ENCODE peak calls at places on chromosomes 13 and 19, in five cellular contexts. H is left cardiac atrium; A is CD8-positive, alpha-beta memory T cell; S is activated CD4-positive, alpha-beta T cell treated with anti-CD3 and anti-CD28 coated beads, Interleukin-2, amount 10 ng/mL, durations not matched to agents 7 days and 5 days; L is endothelial cell of umbilical vein. C is an unnamed sample.

GRCh38 chr13:81639984-81640582 is 1299.2 kb upstream of the SPRY2 start:
- DNase-seq in H (no peak), L (no peak), A (no peak), S (no peak), C (no peak)

GRCh38 chr13:96809366-96810096 is 184.7 kb downstream of the OXGR1 start:
- DNase-seq in L (no peak), H (peak; percentile 39), A (no peak), S (no peak), C (no peak)

GRCh38 chr19:6100284-6100915 is 9.9 kb downstream of the RFX2 start:
- DNase-seq in A (no peak), S (peak; percentile 33), L (peak; percentile 74), H (no peak), C (peak; percentile 20)

GRCh38 chr19:49335071-49335783 is at the start of gene CD37:
- DNase-seq in A (peak; percentile 40), H (no peak), L (no peak), S (peak; percentile 69), C (peak; percentile 62)

GRCh38 chr19:58518261-58519086 is 1.1 kb downstream of the ZBTB45 start:
- DNase-seq in S (no peak), H (no peak), A (no peak), L (no peak), C (no peak)

GRCh38 chr19:18274303-18274775 is at the start of gene IQCN:
- DNase-seq in H (peak; percentile 49), L (no peak), S (peak; percentile 44), A (peak; percentile 17), C (no peak)

GRCh38 chr19:50461066-50461875 is 15.0 kb upstream of the EMC10 start:
- DNase-seq in S (peak; percentile 69), L (peak; percentile 68), A (peak; percentile 38), H (peak; percentile 57), C (peak; percentile 36)

GRCh38 chr13:101092985-101093384 is 323.3 kb downstream of the NALCN start:
- DNase-seq in A (no peak), L (no peak), H (no peak), S (no peak), C (no peak)

GRCh38 chr13:112215871-112216270 is 148.9 kb downstream of the SOX1 start:
- DNase-seq in L (no peak), A (no peak), H (no peak), S (no peak), C (no peak)

GRCh38 chr13:104592127-104592526 is 1525.9 kb upstream of the SLC10A2 start:
- DNase-seq in A (no peak), L (peak; percentile 5), H (no peak), S (no peak), C (no peak)

GRCh38 chr13:20383058-20383457 is 142.6 kb downstream of the CRYL1 start:
- DNase-seq in S (no peak), H (no peak), A (no peak), L (no peak), C (no peak)

GRCh38 chr19:49923055-49924003 is 5.7 kb upstream of the ATF5 start:
- DNase-seq in L (no peak), A (no peak), S (no peak), H (no peak), C (no peak)

GRCh38 chr13:46648166-46648607 is 95.2 kb downstream of the LRCH1 start:
- DNase-seq in L (no peak), S (peak; percentile 22), A (no peak), H (no peak), C (no peak)

GRCh38 chr13:101453784-101454201 is 1.3 kb downstream of the ITGBL1 start:
- DNase-seq in A (no peak), H (no peak), L (peak; percentile 29), S (no peak), C (no peak)

GRCh38 chr13:84479656-84480055 is 597.4 kb upstream of the SLITRK1 start:
- DNase-seq in S (no peak), L (no peak), H (no peak), A (no peak), C (no peak)

GRCh38 chr19:39307233-39307821 is 11.1 kb downstream of the IFNL1 start:
- DNase-seq in A (no peak), L (no peak), S (no peak), H (peak; percentile 47), C (no peak)

GRCh38 chr19:45657520-45658163 is 10.4 kb upstream of the GIPR start:
- DNase-seq in S (no peak), A (no peak), H (no peak), L (no peak), C (no peak)

GRCh38 chr19:46015080-46015960 is 7.5 kb downstream of the PGLYRP1 start:
- DNase-seq in L (peak; percentile 51), H (peak; percentile 80), A (peak; percentile 50), S (peak; percentile 63), C (peak; percentile 51)

GRCh38 chr19:49150106-49150943 is 4.9 kb downstream of the HRC start:
- DNase-seq in H (peak; percentile 85), S (peak; percentile 36), A (peak; percentile 34), L (peak; percentile 83), C (no peak)

GRCh38 chr13:51269039-51269438 is 46.8 kb downstream of the FAM124A start:
- DNase-seq in L (no peak), H (no peak), S (no peak), A (no peak), C (no peak)

GRCh38 chr13:89726690-89727435 is 1620.6 kb upstream of the MIR17HG start:
- DNase-seq in A (no peak), L (peak; percentile 87), H (no peak), S (no peak), C (no peak)

GRCh38 chr19:3773814-3774515 is 1.9 kb upstream of the RAX2 start:
- DNase-seq in A (no peak), S (no peak), H (no peak), L (no peak), C (no peak)

GRCh38 chr13:98143157-98143553 is 261 bp downstream of the FARP1 start:
- DNase-seq in A (no peak), S (no peak), H (peak; percentile 59), L (no peak), C (no peak)

GRCh38 chr19:43519436-43520088 is 7.4 kb downstream of the ETHE1 start:
- DNase-seq in H (peak; percentile 78), S (peak; percentile 86), L (peak; percentile 78), A (peak; percentile 74), C (peak; percentile 75)

GRCh38 chr13:73998631-73999030 is 135.6 kb downstream of the KLF12 start:
- DNase-seq in L (no peak), H (no peak), S (no peak), A (no peak), C (no peak)

GRCh38 chr19:8877854-8878705 is 45.9 kb downstream of the MBD3L1 start:
- DNase-seq in H (no peak), S (no peak), L (no peak), A (no peak), C (no peak)

GRCh38 chr19:41706741-41707501 is 1.5 kb upstream of the CEACAM5 start:
- DNase-seq in S (peak; percentile 70), A (peak; percentile 47), L (peak; percentile 49), H (peak; percentile 34), C (peak; percentile 68)

GRCh38 chr13:51916962-51917361 is 55.2 kb downstream of the CCDC70 start:
- DNase-seq in L (no peak), H (no peak), A (no peak), S (no peak), C (no peak)

GRCh38 chr19:32287811-32288227 is 57.6 kb upstream of the ZNF507 start:
- DNase-seq in A (no peak), L (peak; percentile 43), S (peak; percentile 18), H (peak; percentile 80), C (no peak)

C was measured in central memory CD4-positive, alpha-beta T cell.